ENCODE peak calls at places on chromosome 19, in six cellular contexts. Y is tibial artery, Q is cardiac fibroblast, C is pancreas, B is brain microvascular endothelial cell, E is GM23338. N is an unnamed sample.

GRCh38 chr19:2150794-2151338 is 500 bp downstream of the AP3D1 start:
- DNase-seq in Y (no peak), C (no peak), B (no peak), Q (no peak), E (no peak), N (no peak)

GRCh38 chr19:18419699-18420460 is 682 bp downstream of the SSBP4 start:
- DNase-seq in E (peak), B (no peak), Q (no peak), C (no peak), Y (peak), N (peak)

GRCh38 chr19:9986787-9987281 is 23.5 kb downstream of the COL5A3 start:
- DNase-seq in Q (peak), C (no peak), B (peak), Y (peak), E (peak), N (peak)

GRCh38 chr19:45779231-45780145 is 2.8 kb downstream of the DMPK start:
- DNase-seq in C (peak), Y (peak), Q (peak), E (peak), B (no peak), N (peak)

GRCh38 chr19:12052057-12052570 is 647 bp downstream of the ZNF878 start:
- DNase-seq in B (no peak), C (no peak), E (peak), Q (peak), Y (no peak), N (no peak)

GRCh38 chr19:31905980-31906948 is 439.1 kb upstream of the ZNF507 start:
- DNase-seq in Y (no peak), E (no peak), B (no peak), Q (peak), C (no peak), N (no peak)

GRCh38 chr19:11160119-11160768 is 4.7 kb upstream of the SPC24 start:
- DNase-seq in B (no peak), E (no peak), Q (peak), Y (no peak), C (no peak), N (no peak)

GRCh38 chr19:18176367-18177310 is 3.0 kb downstream of the IFI30 start:
- DNase-seq in B (no peak), E (no peak), C (peak), Y (no peak), Q (no peak), N (no peak)

GRCh38 chr19:927707-928401 is 2.0 kb downstream of the ARID3A start:
- DNase-seq in B (no peak), C (no peak), E (peak), Q (no peak), Y (no peak), N (no peak)

GRCh38 chr19:51552996-51553725 is 17.9 kb upstream of the ZNF175 start:
- DNase-seq in Q (peak), Y (peak), E (peak), B (peak), C (peak), N (peak)

GRCh38 chr19:1452802-1453524 is 3.0 kb downstream of the APC2 start:
- DNase-seq in Q (no peak), B (no peak), Y (no peak), C (no peak), E (peak), N (no peak)

GRCh38 chr19:13026478-13026999 is 31.3 kb downstream of the NFIX start:
- DNase-seq in E (no peak), C (peak), Y (no peak), Q (peak), B (no peak), N (peak)

GRCh38 chr19:44848036-44848804 is 2.1 kb downstream of the NECTIN2 start:
- DNase-seq in E (peak), B (peak), Y (peak), C (no peak), Q (peak), N (no peak)

DNA sequence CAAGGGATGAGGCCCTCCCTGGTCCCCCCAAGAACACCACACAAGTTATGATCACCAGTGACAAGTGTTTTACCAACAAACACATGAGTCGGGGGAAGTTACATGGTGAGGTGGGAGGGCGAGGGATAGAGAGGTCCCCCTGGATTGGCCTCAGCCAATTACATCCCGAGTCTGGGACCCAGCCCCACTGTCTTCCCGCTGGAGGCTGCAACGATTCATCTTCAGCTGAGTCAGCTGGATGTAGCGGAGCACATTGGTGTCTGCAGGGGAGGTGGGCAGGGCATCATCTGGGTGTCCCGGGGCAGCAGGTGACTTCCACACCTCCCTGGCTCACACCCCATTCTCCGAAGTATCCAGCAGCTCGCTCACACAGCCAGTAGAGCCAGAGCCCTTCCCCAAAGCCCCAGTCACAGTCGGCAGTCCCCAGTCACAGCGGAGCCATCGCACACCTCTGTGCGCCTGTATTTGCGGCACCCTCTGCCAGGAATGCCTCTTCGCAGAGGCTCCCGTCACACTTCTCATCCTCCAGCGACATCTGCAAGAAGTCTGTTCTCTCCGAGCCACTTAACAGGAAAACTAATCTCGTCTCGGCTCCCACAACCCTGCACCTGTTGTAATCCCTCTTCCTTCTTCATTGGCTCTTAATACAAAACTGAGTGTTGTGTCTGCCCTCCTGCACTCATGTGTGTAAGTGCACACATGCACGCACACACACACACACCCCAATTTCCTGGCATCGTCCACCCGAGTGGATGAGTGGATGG is 2.0 kb downstream of the TTC9B start:
- DNase-seq in E (peak), Q (no peak), Y (no peak), B (no peak), C (no peak), N (no peak)
- H3K4me3 ChIP-seq in E (peak), Q (no peak), Y (no peak), B (no peak), C (no peak), N (no peak)

GRCh38 chr19:58275564-58275963 is 3.2 kb upstream of the ZNF8 start:
- DNase-seq in Q (no peak), E (no peak), B (no peak), Y (no peak), C (no peak), N (no peak)
- H3K4me3 ChIP-seq in Q (no peak), E (no peak), B (no peak), Y (no peak), C (no peak), N (no peak)

GRCh38 chr19:54312011-54312410 is 955 bp downstream of the LILRA5 start:
- DNase-seq in Y (no peak), Q (no peak), B (no peak), E (no peak), C (no peak), N (no peak)
- H3K4me3 ChIP-seq in Y (no peak), Q (no peak), B (no peak), E (no peak), C (no peak), N (no peak)

DNA sequence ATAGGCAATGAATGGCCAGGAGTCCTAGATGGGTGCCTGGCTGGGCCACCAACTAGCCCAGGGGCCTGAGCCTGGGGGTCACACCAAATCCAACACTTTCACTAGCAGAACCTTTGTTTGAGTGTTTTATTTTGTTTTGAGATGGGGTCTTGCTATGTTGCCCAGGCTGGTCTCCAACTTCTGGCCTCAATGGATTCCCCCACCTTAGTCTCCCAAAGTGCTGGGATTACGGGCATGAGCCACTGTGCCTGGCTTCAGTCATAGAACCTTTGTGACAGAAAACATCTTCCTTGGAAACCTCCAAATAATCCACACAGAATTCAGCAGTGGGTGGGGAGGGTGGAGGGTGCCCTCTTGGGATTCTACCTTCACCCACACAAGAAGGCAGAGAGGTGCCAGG is 6.1 kb downstream of the PRKACA start:
- DNase-seq in C (no peak), Y (no peak), Q (no peak), B (no peak), E (no peak), N (no peak)
- H3K4me3 ChIP-seq in C (no peak), Y (no peak), Q (no peak), B (no peak), E (no peak), N (no peak)

GRCh38 chr19:38685666-38686529 is 38.4 kb downstream of the ACTN4 start:
- DNase-seq in B (peak), Y (no peak), C (no peak), E (peak), Q (peak), N (peak)

GRCh38 chr19:38684078-38684861 is 36.8 kb downstream of the ACTN4 start:
- DNase-seq in E (no peak), B (peak), Q (peak), Y (peak), C (no peak), N (peak)

GRCh38 chr19:38683393-38684077 is 36.1 kb downstream of the ACTN4 start:
- DNase-seq in Q (peak), Y (peak), B (peak), E (peak), C (peak), N (peak)

GRCh38 chr19:38686530-38686888 is 39.1 kb downstream of the ACTN4 start:
- DNase-seq in Y (no peak), C (no peak), B (no peak), Q (no peak), E (no peak), N (no peak)

DNA sequence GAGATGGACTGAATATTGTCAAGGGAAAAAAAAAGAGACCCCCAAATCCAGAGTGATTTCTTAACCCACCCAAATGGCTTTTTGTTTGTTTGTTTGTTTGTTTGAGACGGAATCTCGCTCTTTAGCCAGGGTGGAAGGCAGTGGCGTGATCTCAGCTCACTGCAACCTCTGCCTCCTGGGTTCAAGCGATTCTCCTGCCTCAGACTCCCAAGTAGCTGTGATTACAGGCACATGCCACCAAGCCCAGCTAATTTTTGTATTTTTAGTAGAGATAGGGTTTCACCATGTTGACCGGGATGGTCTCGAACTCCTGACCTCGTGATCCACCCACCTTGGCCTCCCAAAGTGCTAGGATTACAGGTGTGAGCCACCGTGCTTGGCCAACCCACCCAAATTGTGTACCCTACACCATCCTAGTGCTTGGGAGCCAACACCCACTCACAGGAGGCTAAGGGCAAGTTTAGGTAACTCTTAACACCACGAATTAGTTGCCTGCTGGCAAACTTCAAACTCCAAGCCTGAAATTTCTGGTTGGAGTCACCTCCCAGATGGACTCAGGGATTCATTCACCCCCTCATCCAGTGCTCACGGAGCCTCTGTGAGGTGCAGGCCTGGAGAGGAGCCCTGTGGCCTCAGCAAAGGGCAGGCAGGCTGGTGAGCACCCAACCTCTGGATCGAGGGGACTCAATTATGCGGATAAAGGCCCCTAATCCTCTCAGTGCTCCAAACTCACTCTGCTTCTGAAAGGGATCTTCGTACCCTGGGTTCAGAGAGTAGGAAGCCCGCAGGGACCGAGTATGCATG is 37.6 kb downstream of the ACTN4 start:
- DNase-seq in E (no peak), B (no peak), Q (no peak), C (no peak), Y (no peak), N (no peak)
- H3K4me3 ChIP-seq in E (no peak), B (no peak), Q (no peak), C (no peak), Y (no peak), N (peak)

GRCh38 chr19:3684817-3685410 is 15.4 kb downstream of the PIP5K1C start:
- DNase-seq in Q (no peak), Y (no peak), C (no peak), E (no peak), B (no peak), N (no peak)

GRCh38 chr19:3691372-3691716 is 8.9 kb downstream of the PIP5K1C start:
- DNase-seq in B (no peak), C (no peak), Q (no peak), E (no peak), Y (no peak), N (no peak)

GRCh38 chr19:3687393-3687773 is 12.9 kb downstream of the PIP5K1C start:
- DNase-seq in Q (no peak), C (no peak), Y (no peak), E (no peak), B (no peak), N (no peak)

GRCh38 chr19:3690551-3691371 is 9.5 kb downstream of the PIP5K1C start:
- DNase-seq in E (no peak), C (no peak), B (no peak), Q (no peak), Y (no peak), N (no peak)

DNA sequence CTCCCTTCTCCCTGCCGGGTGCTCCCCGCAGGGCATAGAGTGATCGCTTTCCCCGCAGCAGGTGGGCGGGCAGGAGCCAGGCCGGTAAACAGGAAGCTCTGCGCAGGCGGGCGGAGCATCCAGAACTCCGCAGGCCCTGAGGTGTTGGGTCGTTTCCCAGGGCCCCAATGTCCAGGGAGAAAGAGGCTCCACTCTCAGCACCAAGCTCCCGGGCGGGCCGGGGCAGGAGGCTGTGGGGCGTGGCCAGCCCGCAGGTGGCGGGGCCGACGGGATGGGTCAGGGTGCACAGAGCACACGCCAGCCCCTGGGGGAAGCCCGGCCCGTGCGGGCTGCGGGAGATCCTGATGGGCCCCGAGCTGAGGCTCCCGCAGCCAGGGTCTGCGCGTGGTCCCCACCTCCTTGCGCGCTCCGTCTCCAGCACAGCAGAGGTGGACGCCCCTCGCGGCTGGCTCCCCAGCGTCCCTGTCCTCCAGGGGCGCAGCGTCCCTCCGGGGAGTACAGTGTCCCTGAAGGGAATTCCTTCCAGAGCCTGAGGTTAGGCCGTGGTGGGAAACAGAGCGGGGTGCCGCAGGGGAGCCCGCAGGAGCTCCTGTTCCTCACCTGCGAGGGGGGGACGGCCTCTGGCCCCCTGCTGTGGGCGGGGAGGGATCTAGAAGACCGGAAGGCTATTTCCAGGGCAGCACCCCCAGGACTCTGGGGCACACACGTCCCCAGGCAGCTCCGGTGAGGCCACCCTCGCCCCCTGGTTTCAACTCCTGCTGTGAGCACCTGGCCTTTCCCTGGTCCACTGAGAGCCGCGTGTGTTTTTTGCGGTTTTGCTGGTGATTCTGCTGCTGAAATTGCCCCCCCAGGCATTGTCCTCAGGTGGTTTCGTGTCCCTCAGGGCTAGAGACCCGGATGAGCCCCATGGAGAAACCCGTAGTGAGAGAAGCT is 12.2 kb downstream of the PIP5K1C start:
- DNase-seq in C (no peak), Y (no peak), B (no peak), E (peak), Q (no peak), N (no peak)
- H3K4me3 ChIP-seq in C (peak), Y (no peak), B (no peak), E (peak), Q (no peak), N (no peak)